ENCODE peak calls at places on chromosome 1, in eight cellular contexts. G is gastrocnemius medialis, R is fibroblast of lung, W is PC-3, K is endodermal cell, F is mammary epithelial cell, A is breast epithelium, D is right lobe of liver. N is an unnamed sample.

GRCh38 chr1:228377664-228378452 is 28.8 kb downstream of the TRIM11 start:
- DNase-seq in R (no peak), W (peak), K (no peak), D (peak), G (no peak), F (no peak), A (no peak), N (no peak)

GRCh38 chr1:161198877-161199431 is at the start of gene ADAMTS4:
- DNase-seq in D (no peak), G (no peak), A (no peak), F (no peak), R (peak), W (no peak), K (peak), N (no peak)

GRCh38 chr1:118767971-118768370 is 220.2 kb downstream of the TBX15 start:
- DNase-seq in R (no peak), K (no peak), F (no peak), A (no peak), W (peak), D (no peak), G (no peak), N (no peak)

GRCh38 chr1:30804822-30805221 is 47.2 kb upstream of the LAPTM5 start:
- DNase-seq in R (no peak), W (no peak), A (no peak), K (no peak), F (no peak), G (no peak), D (no peak), N (no peak)

GRCh38 chr1:166840309-166841302 is 1.3 kb downstream of the POGK start:
- DNase-seq in K (peak), D (no peak), A (no peak), W (peak), G (no peak), F (peak), R (peak), N (no peak)

GRCh38 chr1:218880484-218881060 is 293.1 kb upstream of the LYPLAL1 start:
- DNase-seq in F (no peak), D (no peak), W (no peak), R (peak), K (no peak), G (no peak), A (no peak), N (no peak)

GRCh38 chr1:41503507-41504125 is 19.1 kb upstream of the EDN2 start:
- DNase-seq in A (no peak), R (no peak), W (no peak), D (no peak), F (no peak), G (no peak), K (peak), N (no peak)

GRCh38 chr1:229114781-229115417 is 156.0 kb upstream of the RAB4A start:
- DNase-seq in A (no peak), D (no peak), K (peak), F (no peak), W (no peak), G (no peak), R (peak), N (no peak)

GRCh38 chr1:181204530-181204929 is 116.0 kb downstream of the IER5 start:
- DNase-seq in W (no peak), D (no peak), K (peak), R (no peak), F (no peak), G (no peak), A (no peak), N (no peak)

GRCh38 chr1:16112558-16113555 is 39.4 kb upstream of the FAM131C start:
- DNase-seq in G (no peak), R (peak), F (no peak), K (peak), W (no peak), D (no peak), A (no peak), N (no peak)

GRCh38 chr1:196875935-196876334 is 11.9 kb upstream of the CFHR4 start:
- DNase-seq in D (no peak), A (no peak), R (no peak), W (no peak), F (no peak), G (no peak), K (no peak), N (no peak)

GRCh38 chr1:239912471-239912870 is 179.2 kb upstream of the FMN2 start:
- DNase-seq in D (no peak), F (no peak), R (peak), G (no peak), K (no peak), A (no peak), W (peak), N (no peak)

GRCh38 chr1:194512957-194513356 is 1326.5 kb upstream of the B3GALT2 start:
- DNase-seq in K (no peak), W (no peak), R (peak), G (no peak), F (no peak), D (no peak), A (no peak), N (no peak)

GRCh38 chr1:70090875-70091274 is 114.5 kb downstream of the LRRC40 start:
- DNase-seq in K (no peak), G (no peak), R (peak), W (peak), A (no peak), D (no peak), F (peak), N (peak)

GRCh38 chr1:20735581-20736111 is 3.1 kb upstream of the SH2D5 start:
- DNase-seq in R (peak), F (peak), A (no peak), G (no peak), D (no peak), K (no peak), W (no peak), N (no peak)

GRCh38 chr1:61210435-61211012 is 128.2 kb downstream of the NFIA start:
- DNase-seq in R (no peak), K (no peak), F (no peak), W (peak), A (no peak), G (no peak), D (no peak), N (no peak)
- H3K4me3 ChIP-seq in R (no peak), K (no peak), F (no peak), W (no peak), A (no peak), G (no peak), D (no peak), N (no peak)

GRCh38 chr1:22164841-22165808 is 22.2 kb upstream of the WNT4 start:
- DNase-seq in F (no peak), R (no peak), D (no peak), G (no peak), W (no peak), K (no peak), A (no peak), N (no peak)
- TF ChIP-seq CTCF in F (no peak), R (no peak), D (no peak), G (no peak), W (no peak), K (no peak), A (no peak), N (no peak)

GRCh38 chr1:206469933-206470691 is at the start of gene IKBKE:
- DNase-seq in F (peak), W (peak), D (no peak), R (peak), A (no peak), G (no peak), K (peak), N (peak)
- H3K4me3 ChIP-seq in F (peak), W (peak), D (peak), R (peak), A (peak), G (peak), K (peak), N (peak)

DNA sequence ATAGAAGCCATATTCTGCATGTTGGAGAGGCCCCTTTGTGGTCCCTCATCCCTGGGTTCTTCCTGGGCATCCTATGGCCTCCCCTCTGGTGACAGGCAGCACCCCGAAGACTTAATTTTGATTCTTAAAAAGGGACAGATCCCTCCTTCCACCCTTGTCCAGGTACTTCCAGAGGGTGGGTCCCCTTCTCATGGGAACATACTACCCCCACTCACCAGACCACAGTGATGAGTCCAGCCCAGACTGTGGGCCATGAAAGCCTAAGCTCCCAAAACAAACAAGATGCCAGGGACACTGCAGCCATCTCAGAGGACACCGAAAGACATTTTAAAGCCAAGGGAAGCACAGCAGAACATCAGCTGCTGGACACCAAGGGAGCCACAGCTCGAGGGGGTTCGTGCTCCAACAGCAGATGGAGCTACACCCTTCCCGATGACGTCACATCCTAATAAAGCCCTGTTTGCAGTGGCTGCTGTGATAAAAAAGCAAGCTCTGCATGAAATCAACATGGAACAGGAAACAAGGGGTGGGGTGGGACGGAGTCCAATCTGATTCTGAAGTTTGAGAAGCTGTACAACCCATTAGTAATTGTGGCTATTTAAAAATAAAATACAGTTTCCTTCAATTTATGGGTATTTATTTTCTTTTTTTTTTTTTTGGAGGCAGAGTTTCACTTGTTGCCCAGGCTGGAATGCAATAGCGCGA is 32.4 kb downstream of the GNB1 start:
- DNase-seq in F (peak), G (peak), K (peak), D (peak), R (peak), W (peak), A (no peak), N (no peak)
- TF ChIP-seq CTCF in F (peak), G (no peak), K (peak), D (no peak), R (peak), W (peak), A (no peak), N (peak)

GRCh38 chr1:150957666-150958065 is 17.0 kb downstream of the CERS2 start:
- DNase-seq in K (no peak), G (no peak), F (no peak), D (peak), W (no peak), A (no peak), R (no peak), N (no peak)

GRCh38 chr1:150960646-150961045 is 14.0 kb downstream of the CERS2 start:
- DNase-seq in A (no peak), R (no peak), W (no peak), G (no peak), K (no peak), F (no peak), D (no peak), N (no peak)

GRCh38 chr1:150955274-150955673 is 19.4 kb downstream of the CERS2 start:
- DNase-seq in R (no peak), D (no peak), F (no peak), K (no peak), W (no peak), G (no peak), A (no peak), N (no peak)

DNA sequence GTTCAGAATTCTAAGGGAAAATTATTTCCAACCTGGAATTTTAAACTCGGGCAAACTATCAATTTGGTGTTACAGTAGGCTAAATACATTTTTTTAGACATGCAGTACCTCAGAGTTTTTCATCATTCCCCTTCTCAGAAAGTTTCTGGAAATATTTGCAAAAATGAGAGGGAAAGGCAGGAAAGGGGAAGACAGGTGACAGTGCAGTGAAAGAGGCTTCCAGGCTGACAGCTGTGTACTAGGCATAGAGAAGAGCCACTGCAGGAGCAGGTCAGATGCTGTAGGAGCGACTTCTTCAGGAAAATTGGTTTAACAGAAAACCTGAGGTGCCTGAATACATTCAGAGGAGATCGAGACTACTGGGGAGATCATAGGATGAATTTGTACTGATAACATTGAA is 19.9 kb downstream of the CERS2 start:
- DNase-seq in G (no peak), A (no peak), D (no peak), W (no peak), R (no peak), K (no peak), F (no peak), N (no peak)
- H3K4me3 ChIP-seq in G (no peak), A (no peak), D (no peak), W (no peak), R (no peak), K (no peak), F (no peak), N (no peak)

DNA sequence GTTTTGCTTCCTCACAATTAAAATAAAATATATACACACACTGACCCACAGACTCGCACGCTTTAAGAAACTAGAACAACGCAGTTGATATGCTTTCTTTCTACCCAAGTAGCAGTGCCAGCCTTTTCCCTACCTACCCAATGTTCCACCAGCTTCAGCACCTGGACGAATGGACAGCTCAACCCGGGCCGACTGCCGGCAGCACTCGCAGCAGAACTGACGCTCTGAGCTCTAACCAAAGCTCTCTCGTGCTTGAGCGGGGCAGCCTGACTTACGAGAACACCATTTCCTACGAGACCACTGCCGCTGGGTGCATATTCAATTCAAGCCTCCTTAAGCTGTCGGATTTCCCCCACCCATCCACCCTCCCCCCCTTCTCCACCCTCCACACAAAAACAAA is 127.4 kb upstream of the DPYD start:
- DNase-seq in K (peak), W (peak), G (peak), R (peak), D (peak), A (peak), F (peak), N (peak)
- TF ChIP-seq CTCF in K (peak), W (no peak), G (no peak), R (peak), D (no peak), A (no peak), F (no peak), N (no peak)

GRCh38 chr1:28577052-28577678 is 14.9 kb upstream of the RAB42 start:
- DNase-seq in K (no peak), G (no peak), A (no peak), R (no peak), F (peak), W (no peak), D (no peak), N (no peak)

GRCh38 chr1:28577738-28578536 is 14.1 kb upstream of the RAB42 start:
- DNase-seq in D (no peak), A (no peak), K (no peak), W (no peak), F (peak), G (no peak), R (no peak), N (no peak)

GRCh38 chr1:28578696-28579218 is 13.3 kb upstream of the RAB42 start:
- DNase-seq in W (no peak), A (no peak), K (no peak), G (no peak), D (no peak), R (no peak), F (no peak), N (no peak)

GRCh38 chr1:28580706-28581530 is 11.1 kb upstream of the RAB42 start:
- DNase-seq in W (peak), F (peak), A (no peak), D (no peak), R (peak), K (peak), G (no peak), N (no peak)

GRCh38 chr1:28579374-28579773 is 12.7 kb upstream of the RAB42 start:
- DNase-seq in A (no peak), R (no peak), K (no peak), D (no peak), W (no peak), G (no peak), F (no peak), N (no peak)
- H3K4me3 ChIP-seq in A (peak), R (peak), K (peak), D (no peak), W (peak), G (no peak), F (peak), N (peak)

DNA sequence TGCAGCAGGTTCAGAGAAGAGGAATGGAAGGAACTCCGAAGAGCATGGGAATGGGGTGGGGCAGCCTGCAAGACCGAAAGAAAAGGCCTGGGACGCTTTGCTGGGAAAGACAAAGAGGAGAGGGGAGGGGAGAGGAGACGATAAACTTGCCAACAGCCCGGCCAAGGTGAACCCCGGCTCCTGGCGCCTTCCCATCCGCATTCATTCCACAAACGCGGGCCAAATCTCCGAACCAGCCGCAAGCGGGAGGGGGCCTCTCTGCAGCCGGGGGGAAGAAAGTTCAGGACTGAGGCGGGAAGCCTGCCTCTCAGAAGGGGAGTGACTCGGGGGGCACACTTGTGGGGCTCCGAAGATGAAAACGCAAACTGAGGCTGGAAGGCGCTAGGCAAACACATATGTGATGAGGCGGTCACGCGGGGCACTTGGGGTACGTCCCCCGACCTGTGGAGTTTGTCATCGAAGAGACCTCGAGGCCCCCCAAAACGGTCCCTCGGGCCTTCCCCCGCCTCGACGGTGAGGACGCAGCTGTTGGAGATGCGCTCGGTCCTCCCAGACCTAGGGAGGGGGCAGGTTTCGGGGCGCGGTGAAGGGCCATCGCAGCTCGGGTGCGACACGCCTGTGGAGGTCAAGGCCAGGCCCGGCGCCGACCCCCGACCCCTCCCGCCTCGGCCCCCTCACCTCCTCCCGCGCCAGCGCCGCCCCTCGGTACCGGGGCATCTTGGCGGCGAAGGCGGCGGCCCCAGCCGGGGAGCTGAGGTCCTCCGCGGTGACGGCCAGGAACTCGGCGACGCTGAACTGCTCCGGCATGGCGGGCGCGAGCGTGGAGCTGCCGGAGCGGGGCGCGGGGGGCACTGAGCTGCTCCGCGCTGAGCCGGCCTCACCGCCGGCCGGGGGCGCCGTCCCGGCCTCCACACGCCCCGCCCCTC is at the start of gene ASAP3:
- DNase-seq in D (peak), R (peak), G (peak), F (peak), A (no peak), W (peak), K (peak), N (no peak)
- TF ChIP-seq CTCF in D (no peak), R (no peak), G (no peak), F (no peak), A (no peak), W (no peak), K (peak), N (peak)

GRCh38 chr1:19081218-19081893 is 124.9 kb upstream of the IFFO2 start:
- DNase-seq in F (no peak), G (peak), K (no peak), W (peak), D (no peak), R (peak), A (no peak), N (no peak)

GRCh38 chr1:19078503-19078902 is 122.0 kb upstream of the IFFO2 start:
- DNase-seq in D (no peak), F (no peak), G (no peak), R (no peak), K (no peak), W (no peak), A (no peak), N (no peak)

GRCh38 chr1:19080715-19081114 is 124.2 kb upstream of the IFFO2 start:
- DNase-seq in A (no peak), R (peak), G (no peak), W (no peak), F (no peak), D (no peak), K (no peak), N (no peak)

GRCh38 chr1:19079983-19080472 is 123.6 kb upstream of the IFFO2 start:
- DNase-seq in A (no peak), D (no peak), F (no peak), R (peak), K (no peak), G (no peak), W (peak), N (peak)

GRCh38 chr1:19079541-19079940 is 123.1 kb upstream of the IFFO2 start:
- DNase-seq in A (no peak), G (no peak), F (no peak), K (no peak), D (no peak), R (no peak), W (no peak), N (no peak)
- H3K4me3 ChIP-seq in A (no peak), G (no peak), F (no peak), K (no peak), D (no peak), R (no peak), W (no peak), N (no peak)

N was measured in epithelial cell of proximal tubule.